ENCODE peak calls at places on chromosome 10, in five cellular contexts. One of them, this sample, is unnamed.

GRCh38 chr10:3452234-3452633 is 279.7 kb upstream of the PITRM1 start:
- DNase-seq in H9: no peak
- DNase-seq in neuronal stem cell: no peak
- DNase-seq in IMR-90: peak
- DNase-seq in mesendoderm: peak
- DNase-seq in this sample: peak

GRCh38 chr10:98694863-98695262 is 248.1 kb upstream of the HPS1 start:
- DNase-seq in H9: no peak
- DNase-seq in neuronal stem cell: no peak
- DNase-seq in IMR-90: no peak
- DNase-seq in mesendoderm: no peak
- DNase-seq in this sample: peak

GRCh38 chr10:72024596-72024995 is 60.4 kb downstream of the CHST3 start:
- DNase-seq in H9: no peak
- DNase-seq in neuronal stem cell: no peak
- DNase-seq in IMR-90: no peak
- DNase-seq in mesendoderm: no peak
- DNase-seq in this sample: no peak

GRCh38 chr10:124524991-124525653 is 63.5 kb downstream of the LHPP start:
- DNase-seq in H9: no peak
- DNase-seq in neuronal stem cell: no peak
- DNase-seq in IMR-90: no peak
- DNase-seq in mesendoderm: no peak
- DNase-seq in this sample: peak

GRCh38 chr10:60236869-60237524 is 152.7 kb downstream of the ANK3 start:
- DNase-seq in H9: no peak
- DNase-seq in neuronal stem cell: no peak
- DNase-seq in IMR-90: no peak
- DNase-seq in mesendoderm: no peak
- DNase-seq in this sample: no peak

GRCh38 chr10:21675157-21675796 is 141.2 kb downstream of the MLLT10 start:
- DNase-seq in H9: no peak
- DNase-seq in neuronal stem cell: peak
- DNase-seq in IMR-90: peak
- DNase-seq in mesendoderm: peak
- DNase-seq in this sample: peak

GRCh38 chr10:79383974-79384606 is 36.8 kb downstream of the PPIF start:
- DNase-seq in H9: peak
- DNase-seq in neuronal stem cell: no peak
- DNase-seq in IMR-90: no peak
- DNase-seq in mesendoderm: no peak
- DNase-seq in this sample: no peak

GRCh38 chr10:110353244-110354119 is 48.8 kb upstream of the SMNDC1 start:
- DNase-seq in H9: peak
- DNase-seq in neuronal stem cell: no peak
- DNase-seq in IMR-90: peak
- DNase-seq in mesendoderm: peak
- DNase-seq in this sample: peak

GRCh38 chr10:51986531-51986930 is 287.1 kb upstream of the CSTF2T start:
- DNase-seq in H9: no peak
- DNase-seq in neuronal stem cell: no peak
- DNase-seq in IMR-90: no peak
- DNase-seq in mesendoderm: no peak
- DNase-seq in this sample: no peak

GRCh38 chr10:132879408-132880147 is 62.8 kb downstream of the CFAP46 start:
- DNase-seq in H9: peak
- DNase-seq in neuronal stem cell: no peak
- DNase-seq in IMR-90: no peak
- DNase-seq in mesendoderm: no peak
- DNase-seq in this sample: no peak

GRCh38 chr10:120794390-120794789 is 56.8 kb upstream of the WDR11 start:
- DNase-seq in H9: no peak
- DNase-seq in neuronal stem cell: no peak
- DNase-seq in IMR-90: no peak
- DNase-seq in mesendoderm: no peak
- DNase-seq in this sample: no peak

GRCh38 chr10:2856598-2856997 is 210.8 kb upstream of the PFKP start:
- DNase-seq in H9: no peak
- DNase-seq in neuronal stem cell: no peak
- DNase-seq in IMR-90: no peak
- DNase-seq in mesendoderm: no peak
- DNase-seq in this sample: no peak

GRCh38 chr10:88086187-88086954 is 222.9 kb downstream of the PTEN start:
- DNase-seq in H9: no peak
- DNase-seq in neuronal stem cell: no peak
- DNase-seq in IMR-90: no peak
- DNase-seq in mesendoderm: no peak
- DNase-seq in this sample: no peak

GRCh38 chr10:88792656-88793055 is 9.9 kb upstream of the LIPM start:
- DNase-seq in H9: no peak
- DNase-seq in neuronal stem cell: no peak
- DNase-seq in IMR-90: peak
- DNase-seq in mesendoderm: no peak
- DNase-seq in this sample: peak

GRCh38 chr10:114276671-114277070 is 37.6 kb downstream of the VWA2 start:
- DNase-seq in H9: no peak
- DNase-seq in neuronal stem cell: no peak
- DNase-seq in IMR-90: no peak
- DNase-seq in mesendoderm: no peak
- DNase-seq in this sample: no peak

GRCh38 chr10:80259405-80259871 is 30.0 kb downstream of the MAT1A start:
- DNase-seq in H9: no peak
- DNase-seq in neuronal stem cell: no peak
- DNase-seq in IMR-90: no peak
- DNase-seq in mesendoderm: peak
- DNase-seq in this sample: no peak

GRCh38 chr10:72134785-72135765 is 46.7 kb upstream of the SPOCK2 start:
- DNase-seq in H9: no peak
- DNase-seq in neuronal stem cell: no peak
- DNase-seq in IMR-90: no peak
- DNase-seq in mesendoderm: no peak
- DNase-seq in this sample: no peak

GRCh38 chr10:78817361-78817760 is 251.4 kb upstream of the ZMIZ1 start:
- DNase-seq in H9: no peak
- DNase-seq in neuronal stem cell: no peak
- DNase-seq in IMR-90: no peak
- DNase-seq in mesendoderm: no peak
- DNase-seq in this sample: peak

GRCh38 chr10:1297566-1298301 is 241.5 kb downstream of the WDR37 start:
- DNase-seq in H9: peak
- DNase-seq in neuronal stem cell: no peak
- DNase-seq in IMR-90: no peak
- DNase-seq in mesendoderm: peak
- DNase-seq in this sample: no peak

GRCh38 chr10:96690755-96691730 is 29.3 kb downstream of the PIK3AP1 start:
- DNase-seq in H9: no peak
- DNase-seq in neuronal stem cell: no peak
- DNase-seq in IMR-90: peak
- DNase-seq in mesendoderm: no peak
- DNase-seq in this sample: no peak

GRCh38 chr10:70053212-70053895 is 708 bp downstream of the MACROH2A2 start:
- DNase-seq in H9: peak
- DNase-seq in neuronal stem cell: peak
- DNase-seq in IMR-90: no peak
- DNase-seq in mesendoderm: no peak
- DNase-seq in this sample: peak

GRCh38 chr10:72316748-72317435 is 37.8 kb downstream of the DNAJB12 start:
- DNase-seq in H9: no peak
- DNase-seq in neuronal stem cell: no peak
- DNase-seq in IMR-90: no peak
- DNase-seq in mesendoderm: no peak
- DNase-seq in this sample: no peak

GRCh38 chr10:97861351-97861750 is 11.7 kb downstream of the GOLGA7B start:
- DNase-seq in H9: no peak
- DNase-seq in neuronal stem cell: no peak
- DNase-seq in IMR-90: peak
- DNase-seq in mesendoderm: peak
- DNase-seq in this sample: peak

GRCh38 chr10:99451981-99452380 is 21.6 kb upstream of the GOT1 start:
- DNase-seq in H9: no peak
- DNase-seq in neuronal stem cell: no peak
- DNase-seq in IMR-90: no peak
- DNase-seq in mesendoderm: no peak
- DNase-seq in this sample: no peak

GRCh38 chr10:3624367-3624766 is 160.6 kb downstream of the KLF6 start:
- DNase-seq in H9: no peak
- DNase-seq in neuronal stem cell: no peak
- DNase-seq in IMR-90: peak
- DNase-seq in mesendoderm: peak
- DNase-seq in this sample: peak

GRCh38 chr10:114856544-114857287 is 35.1 kb downstream of the FHIP2A start:
- DNase-seq in H9: no peak
- DNase-seq in neuronal stem cell: no peak
- DNase-seq in IMR-90: peak
- DNase-seq in mesendoderm: peak
- DNase-seq in this sample: peak

GRCh38 chr10:12656518-12657142 is 307.3 kb downstream of the CAMK1D start:
- DNase-seq in H9: no peak
- DNase-seq in neuronal stem cell: peak
- DNase-seq in IMR-90: peak
- DNase-seq in mesendoderm: peak
- DNase-seq in this sample: peak

GRCh38 chr10:49608166-49608758 is 1.8 kb upstream of the SLC18A3 start:
- DNase-seq in H9: peak
- DNase-seq in neuronal stem cell: no peak
- DNase-seq in IMR-90: no peak
- DNase-seq in mesendoderm: no peak
- DNase-seq in this sample: no peak

GRCh38 chr10:15748137-15748536 is 28.4 kb upstream of the ITGA8 start:
- DNase-seq in H9: no peak
- DNase-seq in neuronal stem cell: no peak
- DNase-seq in IMR-90: no peak
- DNase-seq in mesendoderm: peak
- DNase-seq in this sample: no peak

GRCh38 chr10:60425392-60426110 is 35.9 kb upstream of the ANK3 start:
- DNase-seq in H9: no peak
- DNase-seq in neuronal stem cell: no peak
- DNase-seq in IMR-90: peak
- DNase-seq in mesendoderm: no peak
- DNase-seq in this sample: no peak

DNA sequence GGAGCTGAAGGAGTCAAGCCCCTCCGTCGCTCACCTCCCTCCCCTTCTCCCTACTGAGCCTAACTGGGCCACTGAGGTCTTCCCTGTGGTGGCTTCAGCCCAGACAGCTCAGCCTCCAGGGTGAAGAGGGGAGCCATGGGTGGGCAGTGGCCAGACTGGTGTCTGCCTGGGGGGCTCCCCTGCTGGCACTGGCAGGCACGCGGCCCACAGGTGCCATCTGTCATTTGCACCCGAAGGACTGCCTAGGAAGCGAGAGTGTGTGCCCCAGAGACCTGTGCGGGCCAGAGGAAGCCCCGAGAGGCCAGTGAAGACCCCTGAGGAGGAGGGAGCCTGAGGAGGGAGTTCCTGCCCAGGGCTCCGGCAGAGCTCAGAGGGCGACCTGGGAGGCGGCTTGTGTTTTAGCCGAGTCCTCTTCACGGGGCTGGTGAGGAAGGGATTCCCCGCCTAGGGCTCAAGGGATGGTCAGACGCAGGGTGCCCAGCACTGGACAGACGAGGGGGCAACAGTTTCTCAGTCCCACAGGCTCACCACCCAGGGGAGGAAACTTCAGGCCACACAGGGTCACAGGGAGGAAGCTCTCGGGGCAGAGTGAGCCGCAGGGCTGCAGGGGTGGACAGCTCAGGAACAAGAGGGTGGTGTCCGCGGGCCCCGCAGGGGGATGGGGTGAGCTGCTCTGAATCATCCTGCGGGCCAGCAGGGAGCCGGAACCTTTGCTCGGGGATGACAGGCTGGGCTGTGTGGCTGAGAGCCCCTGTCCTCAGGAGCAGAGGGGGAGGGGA is 76.2 kb upstream of the PPP2R2D start:
- DNase-seq in H9: peak
- DNase-seq in neuronal stem cell: no peak
- DNase-seq in IMR-90: no peak
- DNase-seq in mesendoderm: peak
- DNase-seq in this sample: no peak
- H2AK5ac ChIP-seq in H9: no peak
- H2AK5ac ChIP-seq in neuronal stem cell: peak
- H2AK5ac ChIP-seq in IMR-90: no peak
- H2AK5ac ChIP-seq in mesendoderm: no peak
- H2AK5ac ChIP-seq in this sample: no peak

DNA sequence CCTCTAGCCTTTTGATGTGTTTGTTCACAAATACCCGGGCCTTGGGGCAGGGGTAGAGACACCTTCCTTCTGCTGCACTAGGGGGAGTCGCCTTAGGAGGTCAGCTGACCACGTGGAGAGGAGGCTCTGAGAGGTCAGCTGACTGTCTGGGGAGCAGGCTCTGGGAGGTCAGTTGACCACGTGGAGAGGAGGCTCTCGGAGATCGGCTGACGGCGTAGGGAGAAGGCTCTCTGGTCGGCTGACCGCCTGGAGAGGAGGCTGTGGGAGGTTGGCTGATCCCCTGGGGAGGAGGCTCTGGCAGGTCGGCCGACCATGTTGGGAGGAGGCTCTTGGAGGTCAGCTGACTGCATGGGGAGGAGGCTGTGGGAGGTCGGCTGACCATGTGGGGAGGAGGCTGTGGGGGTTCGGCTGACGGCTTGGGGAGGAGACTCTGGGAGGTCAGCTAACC is 59.6 kb upstream of the LYZL1 start:
- DNase-seq in H9: no peak
- DNase-seq in neuronal stem cell: no peak
- DNase-seq in IMR-90: no peak
- DNase-seq in mesendoderm: no peak
- DNase-seq in this sample: no peak
- H2AK5ac ChIP-seq in H9: no peak
- H2AK5ac ChIP-seq in neuronal stem cell: peak
- H2AK5ac ChIP-seq in IMR-90: no peak
- H2AK5ac ChIP-seq in mesendoderm: no peak
- H2AK5ac ChIP-seq in this sample: no peak

GRCh38 chr10:112823604-112824003 is 126.4 kb upstream of the TCF7L2 start:
- DNase-seq in H9: no peak
- DNase-seq in neuronal stem cell: no peak
- DNase-seq in IMR-90: no peak
- DNase-seq in mesendoderm: no peak
- DNase-seq in this sample: no peak
- H2AK5ac ChIP-seq in H9: no peak
- H2AK5ac ChIP-seq in neuronal stem cell: peak
- H2AK5ac ChIP-seq in IMR-90: no peak
- H2AK5ac ChIP-seq in mesendoderm: no peak
- H2AK5ac ChIP-seq in this sample: no peak

GRCh38 chr10:6273351-6273750 is 70.6 kb downstream of the PFKFB3 start:
- DNase-seq in H9: no peak
- DNase-seq in neuronal stem cell: no peak
- DNase-seq in IMR-90: no peak
- DNase-seq in mesendoderm: no peak
- DNase-seq in this sample: no peak

GRCh38 chr10:6272126-6272525 is 69.4 kb downstream of the PFKFB3 start:
- DNase-seq in H9: no peak
- DNase-seq in neuronal stem cell: no peak
- DNase-seq in IMR-90: no peak
- DNase-seq in mesendoderm: no peak
- DNase-seq in this sample: no peak

GRCh38 chr10:6269953-6270867 is 67.5 kb downstream of the PFKFB3 start:
- DNase-seq in H9: no peak
- DNase-seq in neuronal stem cell: no peak
- DNase-seq in IMR-90: peak
- DNase-seq in mesendoderm: no peak
- DNase-seq in this sample: peak

GRCh38 chr10:6270951-6271350 is 68.2 kb downstream of the PFKFB3 start:
- DNase-seq in H9: no peak
- DNase-seq in neuronal stem cell: no peak
- DNase-seq in IMR-90: no peak
- DNase-seq in mesendoderm: no peak
- DNase-seq in this sample: no peak

GRCh38 chr10:6271663-6272062 is 68.9 kb downstream of the PFKFB3 start:
- DNase-seq in H9: no peak
- DNase-seq in neuronal stem cell: no peak
- DNase-seq in IMR-90: no peak
- DNase-seq in mesendoderm: no peak
- DNase-seq in this sample: no peak
- H2AK5ac ChIP-seq in H9: no peak
- H2AK5ac ChIP-seq in neuronal stem cell: no peak
- H2AK5ac ChIP-seq in IMR-90: peak
- H2AK5ac ChIP-seq in mesendoderm: no peak
- H2AK5ac ChIP-seq in this sample: peak

This sample was measured in mesenchymal stem cell.